ENCODE peak calls at places on chromosome 1, in ten cellular contexts. W is esophagus muscularis mucosa, B is K562, J is adrenal gland, E is A549, S is IMR-90, T is stomach, K is tibial nerve, R is ovary, D is prostate gland. P is an unnamed sample.
A peak's percentile ranks its signal among the peaks of the same experiment; 100 is the strongest.

GRCh38 chr1:225113265-225113664 is 183.8 kb downstream of the DNAH14 start:
- DNase-seq in D (no peak), B (no peak), K (no peak), T (no peak), S (no peak), W (no peak), J (no peak), R (no peak), E (no peak), P (no peak)

GRCh38 chr1:119766374-119766794 is 2.3 kb downstream of the HMGCS2 start:
- DNase-seq in B (no peak), E (no peak), J (peak; percentile 16), W (peak; percentile 88), T (peak; percentile 61), D (peak; percentile 74), K (no peak), S (no peak), R (no peak), P (no peak)

GRCh38 chr1:3068400-3069361 is at the start of gene PRDM16:
- DNase-seq in D (peak; percentile 57), W (no peak), J (peak; percentile 23), E (peak; percentile 59), T (peak; percentile 69), R (peak; percentile 68), K (no peak), S (peak; percentile 3), B (no peak), P (peak; percentile 55)

GRCh38 chr1:203796223-203796747 is 862 bp downstream of the ZBED6 start:
- DNase-seq in W (no peak), B (no peak), E (no peak), D (no peak), T (no peak), R (no peak), S (peak; percentile 26), K (no peak), J (peak; percentile 35), P (no peak)

GRCh38 chr1:184388671-184389292 is 2.0 kb downstream of the C1orf21 start:
- DNase-seq in J (peak; percentile 27), W (no peak), S (no peak), E (no peak), D (no peak), B (no peak), T (no peak), R (no peak), K (no peak), P (no peak)

GRCh38 chr1:10644307-10645128 is 151.9 kb downstream of the CASZ1 start:
- DNase-seq in W (no peak), R (no peak), T (no peak), J (no peak), E (no peak), K (no peak), S (peak; percentile 10), D (no peak), B (peak; percentile 75), P (no peak)

GRCh38 chr1:31654171-31654776 is 9.6 kb upstream of the PEF1 start:
- DNase-seq in B (no peak), K (no peak), T (no peak), R (no peak), S (no peak), W (no peak), J (no peak), D (no peak), E (no peak), P (no peak)

GRCh38 chr1:209483691-209484090 is 99.8 kb upstream of the CAMK1G start:
- DNase-seq in B (no peak), K (no peak), R (no peak), E (no peak), S (no peak), W (no peak), J (no peak), D (no peak), T (no peak), P (no peak)

GRCh38 chr1:181152892-181153633 is 64.6 kb downstream of the IER5 start:
- DNase-seq in W (peak; percentile 96), T (peak; percentile 85), S (peak; percentile 94), B (peak; percentile 93), D (peak; percentile 58), R (peak; percentile 93), E (no peak), K (peak; percentile 43), J (peak; percentile 87), P (peak; percentile 70)
- TF ChIP-seq CTCF in W (peak; percentile 21), T (peak; percentile 21), S (peak; percentile 45), B (peak; percentile 80), D (no peak), R (peak; percentile 33), E (no peak), K (peak; percentile 31), J (peak; percentile 43), P (peak; percentile 45)

GRCh38 chr1:20899154-20899972 is 112.3 kb upstream of the HP1BP3 start:
- DNase-seq in R (no peak), S (no peak), E (no peak), T (no peak), W (no peak), B (no peak), K (no peak), D (no peak), J (no peak), P (no peak)

GRCh38 chr1:20900056-20900455 is 112.9 kb upstream of the HP1BP3 start:
- DNase-seq in E (no peak), K (no peak), W (no peak), R (no peak), B (no peak), D (no peak), J (no peak), S (no peak), T (no peak), P (no peak)

GRCh38 chr1:20893931-20894330 is 106.8 kb upstream of the HP1BP3 start:
- DNase-seq in E (no peak), K (no peak), T (no peak), J (no peak), R (no peak), D (no peak), S (no peak), W (no peak), B (no peak), P (no peak)

GRCh38 chr1:20891091-20891490 is 104.0 kb upstream of the HP1BP3 start:
- DNase-seq in B (no peak), D (no peak), S (peak; percentile 12), E (no peak), R (no peak), T (no peak), J (no peak), W (no peak), K (no peak), P (no peak)

GRCh38 chr1:20896824-20897223 is 109.7 kb upstream of the HP1BP3 start:
- DNase-seq in T (no peak), J (no peak), W (no peak), K (no peak), B (no peak), D (peak; percentile 7), E (peak; percentile 18), S (no peak), R (no peak), P (no peak)
- H3K27ac ChIP-seq in T (no peak overlapping the region), J (no peak overlapping the region), W (no peak overlapping the region), K (no peak overlapping the region), B (no peak overlapping the region), D (no peak overlapping the region), E (peak overlapping the region; percentile 89), S (no peak overlapping the region), R (no peak overlapping the region), P (no peak overlapping the region)

DNA sequence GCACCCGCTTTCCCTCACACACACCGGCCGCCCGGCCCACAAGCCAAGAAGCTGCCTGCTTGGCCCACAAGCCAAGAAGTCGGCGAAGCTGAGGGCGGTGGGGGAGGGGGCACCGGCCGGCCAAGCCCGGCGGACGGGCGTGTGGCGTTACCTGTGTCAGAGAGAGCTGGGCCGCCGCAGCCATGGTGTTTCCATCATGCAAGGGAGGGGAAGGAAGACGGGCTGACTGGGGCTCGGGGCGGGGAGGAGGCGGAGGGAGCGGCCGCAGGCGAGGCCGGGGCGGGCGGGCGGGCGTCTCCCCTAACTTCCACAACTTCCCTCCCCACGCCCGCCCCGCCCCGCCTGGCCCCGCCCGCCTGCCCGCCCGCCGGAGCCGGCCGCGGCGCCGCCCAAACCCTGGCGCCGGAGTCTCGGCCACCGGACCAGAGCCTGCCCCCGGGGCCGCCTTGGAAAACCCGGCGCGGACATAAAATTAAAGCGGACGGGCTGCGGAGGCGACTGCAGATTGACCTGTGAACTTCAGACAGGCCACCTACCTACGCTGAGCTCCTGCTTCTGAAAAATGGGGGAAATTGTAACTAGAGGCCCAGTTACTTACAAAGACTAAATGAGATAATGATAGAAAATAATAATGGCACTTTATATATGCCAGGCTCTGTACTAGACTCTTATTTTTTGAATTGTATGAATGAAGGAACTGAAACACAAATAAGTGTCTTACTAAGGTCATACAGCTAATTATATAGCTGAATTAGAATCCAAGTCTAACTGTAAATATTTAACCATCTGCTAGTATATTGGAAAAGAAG is at the start of gene EPS15:
- DNase-seq in W (peak; percentile 96), D (peak; percentile 90), S (peak; percentile 67), J (peak; percentile 86), K (peak; percentile 73), B (peak; percentile 96), E (peak; percentile 69), T (peak; percentile 89), R (peak; percentile 88), P (peak; percentile 95)
- TF ChIP-seq POLR2A in W (peak; percentile 8), D (peak; percentile 85), S (no peak), J (peak; percentile 88), K (peak; percentile 75), B (peak; percentile 76), E (peak; percentile 34), T (no peak), R (peak; percentile 46), P (no peak)

GRCh38 chr1:44238651-44239050 is 25.4 kb downstream of the DMAP1 start:
- DNase-seq in E (no peak), S (no peak), T (no peak), J (no peak), W (no peak), R (no peak), B (no peak), K (no peak), D (no peak), P (no peak)

GRCh38 chr1:44239961-44240371 is 26.7 kb downstream of the DMAP1 start:
- DNase-seq in S (no peak), J (no peak), T (no peak), K (peak; percentile 28), W (no peak), R (no peak), E (no peak), B (no peak), D (no peak), P (peak; percentile 45)

GRCh38 chr1:44239337-44239960 is 26.2 kb downstream of the DMAP1 start:
- DNase-seq in T (no peak), E (no peak), W (no peak), K (no peak), S (peak; percentile 34), R (peak; percentile 60), B (peak; percentile 39), J (no peak), D (no peak), P (no peak)

GRCh38 chr1:44236873-44237272 is 23.6 kb downstream of the DMAP1 start:
- DNase-seq in B (no peak), T (no peak), S (no peak), K (no peak), E (no peak), R (no peak), W (no peak), J (no peak), D (no peak), P (no peak)

DNA sequence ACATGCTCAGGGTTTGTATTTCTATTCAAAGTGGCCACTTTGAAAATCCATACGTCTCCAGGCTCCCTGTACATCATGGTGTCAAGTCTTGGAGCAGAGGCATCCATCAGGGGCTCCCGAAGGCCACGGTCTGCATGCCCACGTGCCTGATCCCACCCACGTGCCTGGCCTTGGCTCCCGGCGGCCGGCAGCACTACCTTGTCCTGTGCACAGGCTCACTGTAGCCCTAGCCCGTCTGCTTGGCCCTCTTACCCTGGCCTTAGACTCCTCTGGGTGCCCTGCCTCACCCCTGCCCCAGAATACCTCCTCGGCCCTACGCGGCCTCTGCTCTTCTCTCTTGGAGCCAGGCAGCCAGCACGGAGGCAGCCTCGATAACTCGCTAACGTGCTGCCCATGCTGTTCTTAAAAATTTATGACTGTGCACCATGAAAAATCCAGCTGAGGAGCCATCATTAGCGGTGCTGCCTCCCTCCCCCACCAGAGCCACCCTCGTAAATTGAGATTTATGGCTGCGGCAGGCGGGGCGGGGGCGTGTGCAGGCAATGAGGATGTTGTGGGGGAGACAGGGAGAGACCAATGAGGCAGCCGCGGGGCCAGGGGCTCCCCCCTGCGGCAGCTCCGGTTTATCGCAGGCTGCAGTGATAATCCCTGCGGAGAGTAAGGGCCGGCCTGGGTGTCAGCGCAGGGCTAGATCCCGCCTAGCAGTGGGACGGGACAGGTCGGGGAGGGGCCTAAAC is 24.6 kb downstream of the DMAP1 start:
- DNase-seq in K (no peak), D (peak; percentile 71), W (no peak), B (peak; percentile 97), J (peak; percentile 58), S (peak; percentile 25), T (no peak), R (peak; percentile 66), E (no peak), P (peak; percentile 76)
- TF ChIP-seq CTCF in K (peak; percentile 63), D (peak; percentile 78), W (peak; percentile 40), B (peak; percentile 94), J (peak; percentile 12), S (peak; percentile 58), T (peak; percentile 8), R (no peak), E (no peak), P (peak; percentile 76)